ENCODE peak calls at places on chromosomes 16 and 17, in nine cellular contexts. One of them, this sample, is unnamed.

GRCh38 chr17:51352798-51353197 is 92.5 kb downstream of the UTP18 start:
- DNase-seq in sigmoid colon: no peak
- DNase-seq in endothelial cell of umbilical vein: no peak
- DNase-seq in IMR-90: no peak
- DNase-seq in HCT116: no peak
- DNase-seq in K562: no peak
- DNase-seq in body of pancreas: no peak
- DNase-seq in gastrocnemius medialis: no peak
- DNase-seq in breast epithelium: no peak
- DNase-seq in this sample: no peak

GRCh38 chr16:21685034-21685455 is 21.3 kb downstream of the OTOA start:
- DNase-seq in sigmoid colon: no peak
- DNase-seq in endothelial cell of umbilical vein: no peak
- DNase-seq in IMR-90: no peak
- DNase-seq in HCT116: no peak
- DNase-seq in K562: peak; percentile 35
- DNase-seq in body of pancreas: no peak
- DNase-seq in gastrocnemius medialis: no peak
- DNase-seq in breast epithelium: no peak
- DNase-seq in this sample: no peak

GRCh38 chr17:4858068-4858879 is 25.1 kb downstream of the MINK1 start:
- DNase-seq in sigmoid colon: no peak
- DNase-seq in endothelial cell of umbilical vein: peak; percentile 90
- DNase-seq in IMR-90: no peak
- DNase-seq in HCT116: no peak
- DNase-seq in K562: no peak
- DNase-seq in body of pancreas: no peak
- DNase-seq in gastrocnemius medialis: no peak
- DNase-seq in breast epithelium: no peak
- DNase-seq in this sample: no peak

GRCh38 chr17:35486920-35487727 is 38.6 kb upstream of the SLFN13 start:
- DNase-seq in sigmoid colon: peak; percentile 73
- DNase-seq in endothelial cell of umbilical vein: peak; percentile 11
- DNase-seq in IMR-90: peak; percentile 56
- DNase-seq in HCT116: no peak
- DNase-seq in K562: no peak
- DNase-seq in body of pancreas: peak; percentile 36
- DNase-seq in gastrocnemius medialis: no peak
- DNase-seq in breast epithelium: no peak
- DNase-seq in this sample: peak; percentile 69

GRCh38 chr16:31475949-31476304 is 4.0 kb downstream of the TGFB1I1 start:
- DNase-seq in sigmoid colon: no peak
- DNase-seq in endothelial cell of umbilical vein: no peak
- DNase-seq in IMR-90: no peak
- DNase-seq in HCT116: no peak
- DNase-seq in K562: peak; percentile 48
- DNase-seq in body of pancreas: no peak
- DNase-seq in gastrocnemius medialis: no peak
- DNase-seq in breast epithelium: no peak
- DNase-seq in this sample: no peak

GRCh38 chr16:68993885-68994284 is 111.6 kb upstream of the HAS3 start:
- DNase-seq in sigmoid colon: no peak
- DNase-seq in endothelial cell of umbilical vein: peak; percentile 88
- DNase-seq in IMR-90: peak; percentile 97
- DNase-seq in HCT116: no peak
- DNase-seq in K562: no peak
- DNase-seq in body of pancreas: no peak
- DNase-seq in gastrocnemius medialis: no peak
- DNase-seq in breast epithelium: no peak
- DNase-seq in this sample: no peak

GRCh38 chr17:76078859-76079576 is at the start of gene ZACN:
- DNase-seq in sigmoid colon: no peak
- DNase-seq in endothelial cell of umbilical vein: no peak
- DNase-seq in IMR-90: no peak
- DNase-seq in HCT116: no peak
- DNase-seq in K562: no peak
- DNase-seq in body of pancreas: no peak
- DNase-seq in gastrocnemius medialis: no peak
- DNase-seq in breast epithelium: no peak
- DNase-seq in this sample: no peak

GRCh38 chr16:85856054-85856453 is 42.9 kb upstream of the IRF8 start:
- DNase-seq in sigmoid colon: no peak
- DNase-seq in endothelial cell of umbilical vein: no peak
- DNase-seq in IMR-90: no peak
- DNase-seq in HCT116: no peak
- DNase-seq in K562: no peak
- DNase-seq in body of pancreas: no peak
- DNase-seq in gastrocnemius medialis: no peak
- DNase-seq in breast epithelium: no peak
- DNase-seq in this sample: no peak

GRCh38 chr16:86215979-86216585 is 294.2 kb upstream of the FOXF1 start:
- DNase-seq in sigmoid colon: peak; percentile 61
- DNase-seq in endothelial cell of umbilical vein: no peak
- DNase-seq in IMR-90: no peak
- DNase-seq in HCT116: no peak
- DNase-seq in K562: no peak
- DNase-seq in body of pancreas: no peak
- DNase-seq in gastrocnemius medialis: no peak
- DNase-seq in breast epithelium: peak; percentile 19
- DNase-seq in this sample: no peak

GRCh38 chr17:79612468-79613194 is 1.8 kb upstream of the RBFOX3 start:
- DNase-seq in sigmoid colon: peak; percentile 85
- DNase-seq in endothelial cell of umbilical vein: peak; percentile 24
- DNase-seq in IMR-90: peak; percentile 5
- DNase-seq in HCT116: peak; percentile 63
- DNase-seq in K562: peak; percentile 81
- DNase-seq in body of pancreas: peak; percentile 38
- DNase-seq in gastrocnemius medialis: no peak
- DNase-seq in breast epithelium: no peak
- DNase-seq in this sample: no peak

GRCh38 chr16:81797443-81797842 is 18.4 kb downstream of the PLCG2 start:
- DNase-seq in sigmoid colon: no peak
- DNase-seq in endothelial cell of umbilical vein: no peak
- DNase-seq in IMR-90: no peak
- DNase-seq in HCT116: no peak
- DNase-seq in K562: no peak
- DNase-seq in body of pancreas: no peak
- DNase-seq in gastrocnemius medialis: no peak
- DNase-seq in breast epithelium: no peak
- DNase-seq in this sample: no peak

GRCh38 chr16:57667526-57668258 is 414 bp upstream of the ADGRG3 start:
- DNase-seq in sigmoid colon: no peak
- DNase-seq in endothelial cell of umbilical vein: no peak
- DNase-seq in IMR-90: peak; percentile 38
- DNase-seq in HCT116: no peak
- DNase-seq in K562: peak; percentile 72
- DNase-seq in body of pancreas: peak; percentile 44
- DNase-seq in gastrocnemius medialis: no peak
- DNase-seq in breast epithelium: no peak
- DNase-seq in this sample: no peak

GRCh38 chr17:48724241-48725004 is 1.4 kb downstream of the PRAC2 start:
- DNase-seq in sigmoid colon: peak; percentile 91
- DNase-seq in endothelial cell of umbilical vein: peak; percentile 69
- DNase-seq in IMR-90: peak; percentile 67
- DNase-seq in HCT116: peak; percentile 32
- DNase-seq in K562: peak; percentile 60
- DNase-seq in body of pancreas: peak; percentile 85
- DNase-seq in gastrocnemius medialis: peak; percentile 43
- DNase-seq in breast epithelium: peak; percentile 88
- DNase-seq in this sample: peak; percentile 70

GRCh38 chr17:38705523-38705802 is 390 bp downstream of the MLLT6 start:
- DNase-seq in sigmoid colon: no peak
- DNase-seq in endothelial cell of umbilical vein: no peak
- DNase-seq in IMR-90: no peak
- DNase-seq in HCT116: no peak
- DNase-seq in K562: peak; percentile 81
- DNase-seq in body of pancreas: no peak
- DNase-seq in gastrocnemius medialis: no peak
- DNase-seq in breast epithelium: no peak
- DNase-seq in this sample: peak; percentile 55

GRCh38 chr17:44110823-44111633 is 12.4 kb downstream of the HDAC5 start:
- DNase-seq in sigmoid colon: peak; percentile 100
- DNase-seq in endothelial cell of umbilical vein: peak; percentile 87
- DNase-seq in IMR-90: peak; percentile 86
- DNase-seq in HCT116: no peak
- DNase-seq in K562: peak; percentile 95
- DNase-seq in body of pancreas: peak; percentile 98
- DNase-seq in gastrocnemius medialis: peak; percentile 98
- DNase-seq in breast epithelium: peak; percentile 98
- DNase-seq in this sample: peak; percentile 100
- TF ChIP-seq POLR2A in sigmoid colon: no peak
- TF ChIP-seq POLR2A in endothelial cell of umbilical vein: no peak
- TF ChIP-seq POLR2A in IMR-90: peak; percentile 96
- TF ChIP-seq POLR2A in HCT116: no peak
- TF ChIP-seq POLR2A in K562: no peak
- TF ChIP-seq POLR2A in body of pancreas: no peak
- TF ChIP-seq POLR2A in gastrocnemius medialis: peak; percentile 99
- TF ChIP-seq POLR2A in breast epithelium: peak; percentile 10
- TF ChIP-seq POLR2A in this sample: peak; percentile 47

GRCh38 chr16:367333-367903 is 2.9 kb downstream of the MRPL28 start:
- DNase-seq in sigmoid colon: no peak
- DNase-seq in endothelial cell of umbilical vein: no peak
- DNase-seq in IMR-90: no peak
- DNase-seq in HCT116: no peak
- DNase-seq in K562: no peak
- DNase-seq in body of pancreas: no peak
- DNase-seq in gastrocnemius medialis: no peak
- DNase-seq in breast epithelium: no peak
- DNase-seq in this sample: no peak
- H3K9me3 ChIP-seq in sigmoid colon: no peaks in the 10 kb centered on the region
- H3K9me3 ChIP-seq in endothelial cell of umbilical vein: no peaks in the 10 kb centered on the region
- H3K9me3 ChIP-seq in IMR-90: no peaks in the 10 kb centered on the region
- H3K9me3 ChIP-seq in HCT116: no peaks in the 10 kb centered on the region
- H3K9me3 ChIP-seq in K562: no peaks in the 10 kb centered on the region
- H3K9me3 ChIP-seq in body of pancreas: no peaks in the 10 kb centered on the region
- H3K9me3 ChIP-seq in gastrocnemius medialis: no peaks in the 10 kb centered on the region
- H3K9me3 ChIP-seq in breast epithelium: no peaks in the 10 kb centered on the region
- H3K9me3 ChIP-seq in this sample: no peaks in the 10 kb centered on the region

GRCh38 chr16:50464325-50465290 is 83.6 kb upstream of the NKD1 start:
- DNase-seq in sigmoid colon: peak; percentile 28
- DNase-seq in endothelial cell of umbilical vein: no peak
- DNase-seq in IMR-90: no peak
- DNase-seq in HCT116: no peak
- DNase-seq in K562: no peak
- DNase-seq in body of pancreas: no peak
- DNase-seq in gastrocnemius medialis: no peak
- DNase-seq in breast epithelium: peak; percentile 39
- DNase-seq in this sample: no peak
- H3K27me3 ChIP-seq in sigmoid colon: peaks cover 4% of the 10 kb centered on the region
- H3K27me3 ChIP-seq in endothelial cell of umbilical vein: peaks cover 21% of the 10 kb centered on the region
- H3K27me3 ChIP-seq in IMR-90: peaks cover 40% of the 10 kb centered on the region
- H3K27me3 ChIP-seq in HCT116: peaks cover 10% of the 10 kb centered on the region
- H3K27me3 ChIP-seq in K562: peaks cover 69% of the 10 kb centered on the region
- H3K27me3 ChIP-seq in body of pancreas: no peaks in the 10 kb centered on the region
- H3K27me3 ChIP-seq in gastrocnemius medialis: peaks cover 10% of the 10 kb centered on the region
- H3K27me3 ChIP-seq in breast epithelium: peaks cover 3% of the 10 kb centered on the region
- H3K27me3 ChIP-seq in this sample: no peaks in the 10 kb centered on the region

GRCh38 chr17:64017381-64017980 is 3.0 kb downstream of the ICAM2 start:
- DNase-seq in sigmoid colon: no peak
- DNase-seq in endothelial cell of umbilical vein: peak; percentile 43
- DNase-seq in IMR-90: no peak
- DNase-seq in HCT116: no peak
- DNase-seq in K562: no peak
- DNase-seq in body of pancreas: no peak
- DNase-seq in gastrocnemius medialis: no peak
- DNase-seq in breast epithelium: no peak
- DNase-seq in this sample: no peak

GRCh38 chr17:64016974-64017373 is 3.5 kb downstream of the ICAM2 start:
- DNase-seq in sigmoid colon: no peak
- DNase-seq in endothelial cell of umbilical vein: peak; percentile 74
- DNase-seq in IMR-90: no peak
- DNase-seq in HCT116: no peak
- DNase-seq in K562: no peak
- DNase-seq in body of pancreas: no peak
- DNase-seq in gastrocnemius medialis: no peak
- DNase-seq in breast epithelium: no peak
- DNase-seq in this sample: no peak

GRCh38 chr17:64019486-64020067 is 856 bp downstream of the ICAM2 start:
- DNase-seq in sigmoid colon: peak; percentile 12
- DNase-seq in endothelial cell of umbilical vein: no peak
- DNase-seq in IMR-90: no peak
- DNase-seq in HCT116: no peak
- DNase-seq in K562: no peak
- DNase-seq in body of pancreas: no peak
- DNase-seq in gastrocnemius medialis: no peak
- DNase-seq in breast epithelium: no peak
- DNase-seq in this sample: no peak

GRCh38 chr17:64022631-64023063 is 2.2 kb upstream of the ICAM2 start:
- DNase-seq in sigmoid colon: peak; percentile 32
- DNase-seq in endothelial cell of umbilical vein: peak; percentile 35
- DNase-seq in IMR-90: no peak
- DNase-seq in HCT116: no peak
- DNase-seq in K562: peak; percentile 43
- DNase-seq in body of pancreas: peak; percentile 45
- DNase-seq in gastrocnemius medialis: no peak
- DNase-seq in breast epithelium: no peak
- DNase-seq in this sample: no peak

DNA sequence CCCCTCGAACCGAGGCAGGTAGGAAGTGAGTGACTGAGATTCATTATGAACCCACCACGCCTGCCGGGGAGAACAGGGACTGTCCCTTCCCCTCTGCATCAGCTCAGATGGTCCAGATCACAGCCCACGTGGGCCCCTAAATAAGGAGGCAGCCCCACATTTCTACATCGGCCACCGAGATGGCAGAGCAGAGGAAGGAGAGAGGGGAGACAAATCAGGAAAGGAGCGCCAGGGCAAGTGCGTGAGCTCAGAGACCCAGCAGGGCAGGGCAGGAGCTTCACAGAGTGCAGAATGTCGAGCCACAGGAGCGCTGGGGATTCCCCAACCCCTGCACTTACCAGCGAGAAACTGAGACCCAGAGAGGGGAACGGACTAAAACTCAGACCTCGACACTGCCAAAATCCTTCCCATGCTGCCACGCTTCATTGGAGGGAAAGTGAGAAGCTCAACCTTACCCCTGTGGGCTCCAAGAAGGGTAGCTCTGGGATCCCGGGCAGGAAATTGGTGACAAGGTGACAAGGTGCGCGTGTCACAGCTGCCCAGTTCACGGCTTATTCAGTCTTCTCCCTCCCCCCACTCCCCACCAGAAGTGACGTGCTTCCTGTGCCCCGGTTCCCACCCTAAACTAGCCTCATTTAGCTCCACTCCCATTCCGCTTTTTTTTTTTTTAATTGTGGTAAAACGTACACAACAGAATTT is at the start of gene ICAM2:
- DNase-seq in sigmoid colon: peak; percentile 79
- DNase-seq in endothelial cell of umbilical vein: peak; percentile 71
- DNase-seq in IMR-90: no peak
- DNase-seq in HCT116: no peak
- DNase-seq in K562: no peak
- DNase-seq in body of pancreas: peak; percentile 62
- DNase-seq in gastrocnemius medialis: peak; percentile 37
- DNase-seq in breast epithelium: no peak
- DNase-seq in this sample: no peak
- TF ChIP-seq POLR2A in sigmoid colon: peak; percentile 7
- TF ChIP-seq POLR2A in endothelial cell of umbilical vein: peak; percentile 48
- TF ChIP-seq POLR2A in IMR-90: no peak
- TF ChIP-seq POLR2A in HCT116: no peak
- TF ChIP-seq POLR2A in K562: no peak
- TF ChIP-seq POLR2A in body of pancreas: no peak
- TF ChIP-seq POLR2A in gastrocnemius medialis: peak; percentile 45
- TF ChIP-seq POLR2A in breast epithelium: no peak
- TF ChIP-seq POLR2A in this sample: no peak

This sample was measured in ovary.